ENCODE peak calls at places on chromosomes 12 and 14, in seven cellular contexts. Y is right atrium auricular region, T is osteoblast, W is body of pancreas, E is tibial artery, K is sigmoid colon, C is PC-9. P is an unnamed sample. For H3K4me1 and H3K9me3, the result is how much of the 10 kb centered on the place peaks cover.

GRCh38 chr12:126355346-126355745 is 1290.1 kb downstream of the AACS start:
- DNase-seq in Y (no peak), T (no peak), W (no peak), E (no peak), K (no peak), C (no peak), P (no peak)

GRCh38 chr14:32537166-32537565 is 208.1 kb downstream of the AKAP6 start:
- DNase-seq in Y (no peak), T (no peak), W (no peak), E (no peak), K (no peak), C (no peak), P (no peak)

GRCh38 chr12:74988156-74988555 is 221.5 kb downstream of the KCNC2 start:
- DNase-seq in Y (no peak), T (no peak), W (no peak), E (no peak), K (no peak), C (no peak), P (no peak)

GRCh38 chr14:104421892-104422291 is 157.7 kb upstream of the C14orf180 start:
- DNase-seq in Y (peak), T (peak), W (no peak), E (no peak), K (no peak), C (no peak), P (no peak)

GRCh38 chr12:54606556-54606955 is 18.1 kb upstream of the PPP1R1A start:
- DNase-seq in Y (no peak), T (no peak), W (no peak), E (no peak), K (no peak), C (no peak), P (no peak)

GRCh38 chr12:109881752-109882151 is 1.4 kb upstream of the GLTP start:
- DNase-seq in Y (no peak), T (no peak), W (no peak), E (no peak), K (no peak), C (no peak), P (no peak)

GRCh38 chr14:57388072-57388471 is 2.3 kb upstream of the NAA30 start:
- DNase-seq in Y (no peak), T (no peak), W (no peak), E (no peak), K (no peak), C (no peak), P (no peak)

GRCh38 chr12:27319394-27319793 is 13.2 kb upstream of the BMAL2 start:
- DNase-seq in Y (no peak), T (peak), W (no peak), E (no peak), K (no peak), C (no peak), P (no peak)

GRCh38 chr14:92578511-92578910 is 64.9 kb downstream of the RIN3 start:
- DNase-seq in Y (no peak), T (no peak), W (no peak), E (peak), K (no peak), C (no peak), P (no peak)

GRCh38 chr12:89863332-89863938 is 154.8 kb upstream of the ATP2B1 start:
- DNase-seq in Y (no peak), T (no peak), W (no peak), E (no peak), K (no peak), C (no peak), P (no peak)

GRCh38 chr12:98821849-98822248 is 176.8 kb downstream of the APAF1 start:
- DNase-seq in Y (no peak), T (no peak), W (no peak), E (no peak), K (no peak), C (no peak), P (no peak)

GRCh38 chr14:33525626-33526025 is 425.2 kb downstream of the EGLN3 start:
- DNase-seq in Y (no peak), T (no peak), W (no peak), E (no peak), K (no peak), C (no peak), P (no peak)

GRCh38 chr14:53519137-53519536 is 366.0 kb upstream of the DDHD1 start:
- DNase-seq in Y (no peak), T (no peak), W (no peak), E (no peak), K (no peak), C (no peak), P (no peak)

GRCh38 chr12:75994069-75994740 is 37.4 kb downstream of the PHLDA1 start:
- DNase-seq in Y (no peak), T (no peak), W (no peak), E (no peak), K (no peak), C (peak), P (peak)

GRCh38 chr14:22382395-22382794 is 206.6 kb downstream of the DAD1 start:
- DNase-seq in Y (no peak), T (no peak), W (no peak), E (no peak), K (no peak), C (no peak), P (no peak)

DNA sequence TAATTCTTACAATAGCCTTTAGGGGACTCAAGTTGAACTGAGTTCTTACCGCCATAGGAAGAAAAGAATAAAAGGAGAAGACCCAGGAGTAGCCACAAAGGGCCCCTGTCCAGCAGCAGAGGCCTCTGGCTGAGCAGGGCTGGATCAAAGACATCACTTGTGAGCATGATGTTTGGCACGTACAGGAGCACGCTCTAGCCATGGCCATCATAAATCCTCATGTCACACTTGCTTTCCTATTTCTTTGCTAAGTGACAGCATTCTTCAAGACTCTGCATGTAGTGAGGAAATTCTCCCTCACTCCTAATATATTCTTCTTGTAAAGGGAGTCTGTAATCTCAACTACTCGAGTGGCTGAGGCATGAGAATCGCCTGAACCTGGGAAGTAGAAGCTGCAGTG is 15.7 kb downstream of the CLEC4C start:
- DNase-seq in Y (no peak), T (no peak), W (no peak), E (no peak), K (no peak), C (no peak), P (no peak)
- H3K4me1 ChIP-seq in Y (under half), T (under half), W (under half), E (under half), K (under half), C (under half), P (under half)

GRCh38 chr12:18339633-18340032 is 78.3 kb downstream of the PIK3C2G start:
- DNase-seq in Y (no peak), T (no peak), W (no peak), E (no peak), K (no peak), C (no peak), P (no peak)

GRCh38 chr12:18343708-18344107 is 82.4 kb downstream of the PIK3C2G start:
- DNase-seq in Y (no peak), T (no peak), W (no peak), E (no peak), K (no peak), C (no peak), P (peak)

GRCh38 chr12:18340796-18341195 is 79.5 kb downstream of the PIK3C2G start:
- DNase-seq in Y (no peak), T (no peak), W (no peak), E (no peak), K (no peak), C (no peak), P (no peak)

GRCh38 chr12:18340186-18340585 is 78.9 kb downstream of the PIK3C2G start:
- DNase-seq in Y (no peak), T (no peak), W (no peak), E (no peak), K (no peak), C (no peak), P (no peak)

DNA sequence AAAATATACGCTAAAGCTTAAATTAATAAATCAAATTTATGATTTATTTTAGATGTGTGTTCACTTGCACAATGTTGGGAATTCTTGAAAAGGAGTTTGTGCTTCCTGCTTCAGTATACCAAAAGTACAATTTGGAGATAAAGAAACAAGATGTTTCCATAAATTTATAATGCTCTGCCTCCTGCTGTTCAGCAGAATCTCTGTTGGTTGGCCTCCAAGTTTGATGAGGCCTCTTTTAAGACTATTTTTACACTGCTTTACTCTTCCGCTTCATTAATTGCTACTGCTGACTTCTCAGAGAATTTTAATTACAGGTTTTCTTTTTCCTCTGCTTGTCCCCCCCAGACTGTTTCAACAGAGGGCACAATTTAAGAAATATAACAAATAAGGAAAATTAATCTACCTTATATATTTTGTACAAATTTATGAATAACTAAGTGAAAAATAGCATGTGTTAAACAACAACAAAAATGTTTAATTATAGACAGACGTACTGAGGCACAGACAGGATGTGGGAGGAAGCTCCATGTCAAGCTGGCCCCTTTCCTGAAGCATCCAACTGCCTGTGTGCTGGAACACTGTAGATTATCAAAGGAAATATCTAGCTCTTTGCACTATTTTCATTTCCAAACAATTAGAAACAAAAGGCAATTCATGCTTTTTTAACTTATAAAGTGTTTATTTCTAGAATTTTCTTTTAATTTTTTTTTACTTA is 83.9 kb downstream of the PIK3C2G start:
- DNase-seq in Y (no peak), T (no peak), W (no peak), E (no peak), K (no peak), C (no peak), P (no peak)
- TF ChIP-seq CTCF in Y (no peak), T (no peak), W (no peak), E (no peak), K (no peak), C (no peak), P (no peak)

GRCh38 chr14:42045393-42045792 is 438.7 kb downstream of the LRFN5 start:
- DNase-seq in Y (no peak), T (no peak), W (no peak), E (no peak), K (no peak), C (no peak), P (no peak)
- H3K9me3 ChIP-seq in Y (under half), T (under half), W (under half), E (under half), K (under half), C (under half), P (under half)

GRCh38 chr12:57896139-57896436 is 45.3 kb upstream of the ATP23 start:
- DNase-seq in Y (no peak), T (no peak), W (no peak), E (no peak), K (no peak), C (no peak), P (no peak)
- H3K4me1 ChIP-seq in Y (under half), T (half or more), W (half or more), E (half or more), K (half or more), C (half or more), P (under half)

DNA sequence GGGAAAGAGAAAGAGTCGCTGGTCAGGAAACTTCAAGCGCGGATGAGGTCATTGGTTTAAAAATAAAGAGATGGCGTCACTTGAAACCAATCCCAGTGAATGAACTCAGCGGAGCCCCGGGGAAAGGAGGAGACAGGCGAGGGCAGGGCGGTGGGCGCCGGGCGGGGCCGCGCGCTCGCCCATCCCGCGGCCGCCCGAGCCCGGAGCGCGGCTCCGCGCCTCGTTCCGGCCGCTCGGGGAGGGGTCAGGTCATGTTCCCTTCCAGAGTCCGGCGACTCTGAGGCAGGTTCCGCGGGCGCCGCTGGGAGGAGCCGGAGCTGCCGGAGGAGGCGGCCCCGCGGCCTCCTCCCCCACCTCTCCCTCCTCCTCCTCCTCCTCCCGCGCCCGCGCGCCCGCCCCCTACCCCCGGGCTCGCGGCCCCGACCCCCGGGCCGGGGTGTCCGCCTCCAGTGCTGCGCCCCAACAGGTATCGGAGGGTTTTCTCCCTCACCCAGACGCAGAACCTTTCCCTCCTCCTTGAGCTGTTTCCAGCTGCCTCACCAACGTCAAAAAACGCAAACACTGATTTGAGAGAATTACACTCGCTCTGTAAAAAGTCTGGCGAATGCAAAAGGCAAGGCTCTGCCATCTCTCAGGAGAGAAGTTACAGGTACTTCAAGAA is at the start of gene DUSP16:
- DNase-seq in Y (peak), T (peak), W (peak), E (peak), K (peak), C (peak), P (peak)
- TF ChIP-seq CTCF in Y (peak), T (no peak), W (peak), E (no peak), K (no peak), C (peak), P (peak)

DNA sequence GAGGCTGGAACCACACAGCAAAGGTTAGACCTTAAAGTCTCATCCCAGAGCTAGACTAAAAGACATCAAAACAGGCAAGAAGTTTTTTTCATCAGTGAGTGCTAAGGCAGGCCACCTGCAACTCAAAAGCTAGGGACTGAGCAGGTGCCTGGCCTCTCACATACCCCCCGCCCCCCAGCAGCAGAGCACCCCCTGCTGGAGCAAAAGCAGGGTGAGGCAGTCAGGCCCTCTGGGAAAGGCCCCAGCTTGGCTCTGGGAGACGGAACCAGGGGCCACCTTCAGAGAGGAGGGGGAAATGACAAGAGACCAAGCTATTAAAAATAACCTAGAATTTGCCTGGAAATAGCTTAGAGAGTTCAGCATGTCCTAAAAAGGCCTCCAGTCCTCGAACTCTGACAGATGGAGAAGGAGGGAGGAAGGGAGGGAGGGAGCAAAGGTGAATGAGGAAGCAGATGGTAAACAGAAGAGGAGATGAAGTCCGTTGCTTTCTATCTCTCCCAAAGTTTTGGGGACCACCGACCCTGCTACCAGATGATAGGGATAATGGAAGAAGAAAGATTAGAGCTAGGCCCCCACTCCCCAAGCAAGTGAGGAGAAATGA is 1.8 kb downstream of the ITGA7 start:
- DNase-seq in Y (no peak), T (peak), W (no peak), E (no peak), K (no peak), C (no peak), P (no peak)
- H3K9me3 ChIP-seq in Y (under half), T (under half), W (under half), E (under half), K (under half), C (under half), P (under half)

DNA sequence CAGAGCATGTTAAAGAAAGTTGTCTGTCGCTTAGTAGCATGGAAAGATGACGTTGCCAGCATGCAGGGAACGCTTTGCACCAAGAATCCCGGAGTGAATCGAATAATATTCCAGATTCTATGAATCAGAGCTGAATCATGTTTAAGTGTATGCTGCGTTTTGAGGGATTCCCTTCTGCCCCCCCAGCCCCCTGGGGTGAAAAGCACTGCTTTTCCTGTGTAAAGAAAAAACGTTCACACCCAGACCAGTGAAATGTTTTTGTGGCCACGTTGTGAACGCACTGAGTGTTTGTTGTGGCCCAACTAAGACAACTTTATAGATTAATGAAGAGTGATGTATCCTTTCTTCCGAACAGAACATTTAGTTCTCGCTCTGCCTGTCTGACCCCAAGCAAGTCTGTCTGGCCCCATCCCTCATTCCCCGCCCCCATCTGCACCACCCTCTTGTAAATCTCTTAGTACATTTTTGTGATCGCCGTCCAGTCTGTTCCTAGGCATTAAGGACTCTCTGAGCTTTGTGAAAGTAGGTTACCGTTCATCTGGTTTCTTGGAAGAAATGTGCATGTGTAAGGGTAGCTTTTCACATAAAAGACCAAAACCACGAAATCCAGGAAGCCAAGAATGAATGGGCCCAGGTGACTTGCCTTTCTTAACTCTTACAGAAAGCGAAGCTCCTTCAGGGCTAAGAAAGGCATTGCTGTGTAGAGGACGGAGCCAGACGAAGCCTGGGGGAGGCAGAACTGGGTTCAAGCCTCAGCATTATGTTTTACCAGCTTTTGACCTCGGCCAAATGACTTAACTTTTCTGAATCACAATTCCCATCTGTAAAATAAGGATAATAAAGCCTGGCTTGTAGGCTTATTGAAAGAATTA is 103.1 kb downstream of the SAMD4A start:
- DNase-seq in Y (peak), T (peak), W (no peak), E (no peak), K (peak), C (no peak), P (no peak)
- H3K4me1 ChIP-seq in Y (under half), T (under half), W (under half), E (half or more), K (half or more), C (under half), P (under half)

DNA sequence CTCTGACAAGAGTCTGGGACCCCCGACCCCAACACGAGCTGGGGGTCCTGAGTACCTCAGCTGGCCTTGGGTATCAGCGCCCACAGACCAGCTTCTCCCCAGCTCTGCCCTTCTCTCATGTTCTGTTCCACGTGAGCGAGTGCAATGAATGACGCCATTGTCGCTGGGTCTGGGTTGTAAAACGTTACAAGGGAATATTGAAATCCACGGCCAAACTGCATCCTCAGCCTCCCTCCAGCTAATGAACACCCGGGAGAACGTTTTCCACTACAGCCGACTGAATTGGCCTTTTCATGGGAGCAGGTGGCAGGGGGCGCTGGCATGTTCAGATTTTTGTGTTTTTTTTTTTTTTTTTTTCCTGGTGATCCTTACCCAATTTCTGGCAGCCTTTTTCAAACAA is 34.7 kb downstream of the TBX5 start:
- DNase-seq in Y (no peak), T (no peak), W (no peak), E (no peak), K (no peak), C (no peak), P (no peak)
- TF ChIP-seq CTCF in Y (no peak), T (no peak), W (no peak), E (no peak), K (no peak), C (no peak), P (no peak)

GRCh38 chr14:25303934-25304333 is 254.0 kb upstream of the STXBP6 start:
- DNase-seq in Y (no peak), T (no peak), W (no peak), E (no peak), K (no peak), C (no peak), P (no peak)
- H3K9me3 ChIP-seq in Y (under half), T (under half), W (under half), E (under half), K (under half), C (under half), P (under half)

P was measured in Caco-2.